ENCODE peak calls at places on chromosomes 12 and 14, in four cellular contexts. B is HCT116, G is astrocyte, Y is H1. O is an unnamed sample.
A peak's percentile ranks its signal among the peaks of the same experiment; 100 is the strongest.

GRCh38 chr14:95597784-95598204 is 62.9 kb downstream of the GLRX5 start:
- DNase-seq in G (peak; percentile 14), B (no peak), Y (peak; percentile 62), O (no peak)

GRCh38 chr14:44204061-44204815 is 302.8 kb downstream of the FSCB start:
- DNase-seq in G (no peak), B (no peak), Y (no peak), O (no peak)

GRCh38 chr12:93459097-93459496 is 8.2 kb upstream of the MRPL42 start:
- DNase-seq in B (no peak), G (no peak), Y (no peak), O (no peak)

GRCh38 chr14:26872930-26873470 is 275.2 kb upstream of the NOVA1 start:
- DNase-seq in G (no peak), B (no peak), Y (no peak), O (no peak)

GRCh38 chr12:22969521-22969920 is 344.6 kb downstream of the ETNK1 start:
- DNase-seq in Y (no peak), B (no peak), G (peak; percentile 53), O (no peak)

GRCh38 chr14:101186544-101186943 is 283.0 kb upstream of the RTL1 start:
- DNase-seq in G (no peak), Y (no peak), B (no peak), O (no peak)

GRCh38 chr12:113366827-113367226 is 8.4 kb downstream of the PLBD2 start:
- DNase-seq in G (no peak), B (no peak), Y (no peak), O (no peak)

GRCh38 chr12:32462908-32463307 is 63.5 kb downstream of the FGD4 start:
- DNase-seq in B (no peak), G (no peak), Y (no peak), O (no peak)

GRCh38 chr12:132140501-132140900 is 3.6 kb downstream of the DDX51 start:
- DNase-seq in G (no peak), Y (no peak), B (no peak), O (no peak)

GRCh38 chr12:52053570-52054209 is 2.4 kb downstream of the NR4A1 start:
- DNase-seq in Y (no peak), G (peak; percentile 23), B (no peak), O (no peak)

GRCh38 chr12:21678959-21679358 is 21.3 kb upstream of the LDHB start:
- DNase-seq in Y (no peak), B (no peak), G (no peak), O (no peak)

GRCh38 chr12:91574391-91574790 is 391.8 kb upstream of the DCN start:
- DNase-seq in G (peak; percentile 27), Y (no peak), B (no peak), O (no peak)

DNA sequence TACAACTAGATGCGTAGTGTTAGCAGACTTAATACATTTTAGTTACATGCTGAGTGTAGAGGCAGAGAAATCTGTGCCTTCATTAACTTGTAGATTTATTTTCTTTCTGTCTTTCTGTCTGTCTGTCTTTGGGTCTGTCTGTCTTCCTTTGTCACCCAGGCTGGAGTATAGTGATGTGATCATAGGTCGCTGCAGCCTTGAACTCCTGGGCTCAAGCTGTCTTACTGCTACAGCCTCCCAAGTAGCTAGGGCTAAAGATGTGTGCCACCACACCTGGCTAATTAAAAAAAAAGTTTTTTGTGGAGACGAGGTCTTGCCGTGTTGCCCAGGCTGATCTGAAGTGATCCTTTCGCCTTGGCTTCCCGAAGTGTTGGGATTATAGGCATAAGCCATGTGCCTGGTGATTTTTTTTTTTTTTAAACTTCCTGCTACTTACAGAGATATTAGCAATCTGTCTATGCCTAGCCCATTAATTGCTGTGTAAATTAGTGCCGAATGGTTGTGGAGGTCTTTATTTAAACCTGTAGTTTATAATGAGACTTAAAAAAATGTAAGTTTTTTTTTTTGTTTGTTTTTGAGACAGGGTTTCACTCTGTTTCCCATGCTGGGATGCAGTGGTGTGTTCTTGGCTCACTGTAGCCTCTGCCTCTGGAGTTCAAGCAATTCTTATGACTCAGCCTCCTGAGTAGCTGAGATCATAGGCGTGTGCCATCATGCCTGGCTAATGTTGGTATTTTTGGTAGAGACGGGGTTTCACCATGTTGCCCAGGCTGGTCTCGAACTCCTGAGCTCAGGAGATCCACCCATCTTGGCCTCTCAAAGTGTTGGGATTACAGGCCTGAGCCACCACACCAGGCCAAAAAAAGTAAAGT is 22.8 kb downstream of the ERC1 start:
- DNase-seq in B (peak; percentile 66), Y (no peak), G (peak; percentile 79), O (no peak)
- H3K27ac ChIP-seq in B (peak overlapping the region; percentile 74), Y (no peak overlapping the region), G (peak overlapping the region; percentile 51), O (no peak overlapping the region)

GRCh38 chr14:56046999-56047398 is 71.2 kb upstream of the PELI2 start:
- DNase-seq in B (no peak), G (no peak), Y (no peak), O (no peak)

GRCh38 chr14:56046546-56046945 is 71.7 kb upstream of the PELI2 start:
- DNase-seq in B (no peak), G (no peak), Y (no peak), O (no peak)

GRCh38 chr14:56044196-56044595 is 74.0 kb upstream of the PELI2 start:
- DNase-seq in G (peak; percentile 10), B (no peak), Y (no peak), O (no peak)
- H3K27ac ChIP-seq in G (no peak overlapping the region), B (no peak overlapping the region), Y (no peak overlapping the region), O (no peak overlapping the region)

GRCh38 chr12:101927999-101928398 is 50.6 kb downstream of the DRAM1 start:
- DNase-seq in B (no peak), Y (no peak), G (no peak), O (no peak)
- H3K27ac ChIP-seq in B (no peak overlapping the region), Y (no peak overlapping the region), G (no peak overlapping the region), O (no peak overlapping the region)

DNA sequence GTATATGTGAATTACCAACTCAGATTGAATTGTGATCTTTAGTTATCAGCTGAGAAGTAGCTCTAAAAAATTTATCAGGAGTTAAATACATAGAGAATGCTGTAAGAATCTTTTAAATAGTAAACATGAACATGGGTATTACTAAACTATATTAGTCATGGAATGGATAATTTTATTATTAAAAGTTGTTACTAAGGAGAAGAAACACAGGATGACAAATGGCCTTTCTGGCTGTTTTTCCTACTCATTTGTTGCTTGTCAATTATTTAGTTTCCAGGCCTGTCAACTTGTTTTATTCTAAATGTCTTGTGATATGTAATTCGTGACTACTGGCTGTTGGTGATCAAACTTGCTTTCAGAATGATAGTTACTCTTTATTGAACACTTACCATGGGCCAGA is 58.7 kb downstream of the KTN1 start:
- DNase-seq in G (no peak), Y (no peak), B (no peak), O (no peak)
- H3K27ac ChIP-seq in G (no peak overlapping the region), Y (no peak overlapping the region), B (no peak overlapping the region), O (no peak overlapping the region)

DNA sequence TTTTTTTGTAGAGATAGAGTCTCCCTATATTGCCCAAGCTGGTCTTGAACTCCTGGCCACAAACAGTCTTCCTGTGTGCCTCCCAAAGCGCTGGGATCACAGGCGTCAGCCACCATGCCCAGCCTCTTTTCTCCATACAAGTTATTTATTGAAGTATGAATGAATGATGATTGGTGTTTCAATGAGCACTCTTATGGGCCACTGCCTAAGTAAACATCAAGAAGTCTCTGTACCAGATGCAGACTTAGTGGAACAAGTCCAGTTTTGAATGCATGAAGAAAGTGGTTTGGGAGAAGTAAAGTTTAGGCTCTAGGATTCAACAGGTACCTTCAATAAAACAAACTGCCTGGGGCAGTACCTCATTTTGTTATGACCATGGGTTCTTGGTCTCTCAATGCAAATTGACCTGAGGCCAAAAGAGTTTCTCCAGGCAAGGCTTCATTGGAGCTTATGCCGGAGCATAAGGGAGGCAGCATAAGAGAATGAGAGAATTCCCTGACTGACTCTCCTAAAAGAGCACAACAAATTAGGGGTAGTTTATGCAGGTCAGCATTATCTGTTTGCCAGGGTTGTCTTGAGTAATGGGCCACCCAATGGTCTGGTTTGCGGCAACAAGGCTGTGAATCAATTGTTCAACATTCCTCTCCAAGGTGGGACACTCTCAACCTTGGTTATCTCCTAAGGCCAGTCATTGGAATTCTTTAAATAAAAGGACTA is 1.1 kb upstream of the GMFB start:
- DNase-seq in B (no peak), Y (no peak), G (no peak), O (no peak)
- H3K27ac ChIP-seq in B (peak overlapping the region; percentile 96), Y (no peak overlapping the region), G (peak overlapping the region; percentile 95), O (no peak overlapping the region)

GRCh38 chr14:22822619-22823551 is 6.8 kb upstream of the MRPL52 start:
- DNase-seq in Y (peak; percentile 92), G (peak; percentile 85), B (peak; percentile 51), O (no peak)
- H3K27ac ChIP-seq in Y (peak overlapping the region; percentile 95), G (peak overlapping the region; percentile 69), B (no peak overlapping the region), O (no peak overlapping the region)

GRCh38 chr14:45247427-45247826 is 5.6 kb downstream of the MIS18BP1 start:
- DNase-seq in G (no peak), Y (no peak), B (no peak), O (no peak)
- H3K27ac ChIP-seq in G (no peak overlapping the region), Y (no peak overlapping the region), B (no peak overlapping the region), O (no peak overlapping the region)

DNA sequence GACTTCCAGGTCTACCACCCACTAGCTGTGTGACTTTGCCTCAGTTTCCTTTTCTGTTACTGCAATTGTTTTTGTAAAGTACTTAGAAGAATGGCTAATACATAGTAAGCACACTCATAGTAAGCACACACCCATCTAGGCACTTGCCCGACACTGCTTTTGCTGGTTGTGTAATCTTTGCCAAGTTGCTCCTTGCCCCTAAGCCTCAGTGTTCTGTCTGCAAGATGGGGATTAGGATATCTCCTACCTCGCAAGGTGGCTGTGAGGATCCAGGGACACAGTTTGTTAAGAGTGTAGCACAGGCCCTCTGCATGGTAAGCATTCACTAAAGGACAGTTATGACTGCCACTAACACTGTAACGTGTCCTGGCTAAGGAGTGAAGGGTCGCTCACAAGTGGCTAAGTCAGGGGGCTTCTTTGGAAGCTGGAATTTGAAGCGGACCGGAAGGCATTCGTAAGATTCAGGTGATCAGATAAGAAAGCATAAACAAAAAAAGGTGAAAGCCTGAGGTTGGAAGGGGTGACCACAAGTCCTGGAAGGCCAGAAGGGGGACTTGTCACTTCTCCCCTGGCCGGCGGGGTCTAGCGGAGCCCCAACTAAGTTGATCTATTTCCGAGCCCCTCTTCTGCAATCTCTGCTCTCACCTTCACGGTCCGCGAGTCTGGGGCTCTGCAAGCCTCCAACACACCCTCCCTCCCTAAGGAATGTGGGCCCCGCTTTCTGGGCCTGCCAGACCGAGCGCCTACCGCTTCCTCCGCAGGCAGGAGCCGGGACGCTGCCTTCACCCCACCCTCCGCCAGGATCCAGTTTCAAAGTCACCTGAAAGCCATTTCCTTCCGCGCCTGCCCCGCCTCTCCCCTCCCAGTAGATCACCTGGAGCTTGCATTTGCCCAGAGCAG is 1.5 kb upstream of the PLEKHG3 start:
- DNase-seq in G (no peak), B (no peak), Y (peak; percentile 88), O (no peak)
- H3K27ac ChIP-seq in G (no peak overlapping the region), B (peak overlapping the region; percentile 86), Y (peak overlapping the region; percentile 8), O (peak overlapping the region; percentile 96)